ENCODE peak calls at places on chromosomes 12 and 14, in nine cellular contexts. Y, V, X, E, C, R, D, S and A are unnamed samples.
A peak's percentile ranks its signal among the peaks of the same experiment; 100 is the strongest.

GRCh38 chr12:754871-755562 is 2.6 kb downstream of the WNK1 start:
- DNase-seq in V (peak; percentile 81), C (no peak), D (peak; percentile 90), X (peak; percentile 75), S (no peak), Y (no peak), R (no peak), E (no peak), A (peak; percentile 77)

GRCh38 chr14:76280221-76280620 is 95.7 kb upstream of the ESRRB start:
- DNase-seq in S (no peak), X (no peak), C (no peak), Y (no peak), V (no peak), R (no peak), E (no peak), D (no peak), A (no peak)

GRCh38 chr14:74356892-74357575 is 8.8 kb downstream of the VRTN start:
- DNase-seq in E (no peak), C (no peak), S (no peak), V (no peak), R (no peak), Y (no peak), X (no peak), D (no peak), A (no peak)

GRCh38 chr14:74765721-74766120 is 2.6 kb downstream of the YLPM1 start:
- DNase-seq in S (no peak), X (no peak), R (no peak), V (no peak), E (no peak), Y (no peak), D (no peak), C (no peak), A (no peak)

GRCh38 chr12:40405419-40405818 is 180.6 kb downstream of the LRRK2 start:
- DNase-seq in D (no peak), X (no peak), E (no peak), Y (no peak), C (no peak), V (no peak), S (no peak), R (no peak), A (no peak)

GRCh38 chr14:23139874-23140273 is 20.8 kb upstream of the CEBPE start:
- DNase-seq in Y (no peak), C (no peak), X (no peak), E (no peak), S (no peak), D (no peak), R (no peak), V (no peak), A (no peak)

GRCh38 chr12:95200128-95200973 is 16.9 kb downstream of the FGD6 start:
- DNase-seq in R (no peak), D (no peak), E (no peak), X (peak; percentile 54), C (no peak), Y (no peak), S (no peak), V (no peak), A (no peak)

GRCh38 chr12:53474819-53475218 is 22.9 kb downstream of the PCBP2 start:
- DNase-seq in Y (no peak), E (no peak), R (no peak), S (no peak), X (no peak), V (no peak), D (no peak), C (no peak), A (no peak)

GRCh38 chr12:14275886-14276285 is 89.6 kb upstream of the ATF7IP start:
- DNase-seq in E (no peak), X (no peak), V (peak; percentile 71), C (no peak), S (no peak), R (no peak), Y (no peak), D (no peak), A (peak; percentile 49)

GRCh38 chr12:108173892-108174291 is 44.8 kb downstream of the WSCD2 start:
- DNase-seq in Y (no peak), R (no peak), X (no peak), C (no peak), V (no peak), D (no peak), S (no peak), E (no peak), A (no peak)

GRCh38 chr14:69571879-69572633 is 2.6 kb downstream of the CCDC177 start:
- DNase-seq in D (no peak), R (no peak), C (no peak), X (peak; percentile 31), S (no peak), Y (no peak), V (peak; percentile 8), E (no peak), A (peak; percentile 95)

GRCh38 chr12:21169878-21170472 is 39.0 kb downstream of the SLCO1B1 start:
- DNase-seq in D (peak; percentile 54), X (peak; percentile 62), V (peak; percentile 85), R (no peak), C (no peak), S (peak; percentile 2), E (no peak), Y (peak; percentile 14), A (peak; percentile 82)

GRCh38 chr14:80636071-80636470 is 305.5 kb downstream of the CEP128 start:
- DNase-seq in E (no peak), R (no peak), Y (no peak), S (no peak), C (no peak), X (peak; percentile 25), V (peak; percentile 2), D (peak; percentile 36), A (peak; percentile 22)

GRCh38 chr12:24903305-24904088 is 45.4 kb downstream of the BCAT1 start:
- DNase-seq in Y (no peak), S (no peak), V (no peak), X (no peak), E (no peak), C (no peak), D (peak; percentile 47), R (peak; percentile 13), A (no peak)

GRCh38 chr14:33647385-33647786 is 303.5 kb downstream of the EGLN3 start:
- DNase-seq in S (no peak), R (no peak), C (no peak), X (peak; percentile 97), V (peak; percentile 1), D (peak; percentile 97), E (no peak), Y (no peak), A (peak; percentile 2)

GRCh38 chr14:101973356-101973755 is 9.0 kb downstream of the DYNC1H1 start:
- DNase-seq in V (no peak), E (no peak), X (no peak), R (no peak), Y (no peak), D (peak; percentile 62), C (no peak), S (no peak), A (no peak)

GRCh38 chr12:9388379-9388778 is 180.2 kb upstream of the PZP start:
- DNase-seq in C (no peak), D (no peak), V (no peak), Y (no peak), E (no peak), S (no peak), R (no peak), X (no peak), A (no peak)

GRCh38 chr12:103278329-103278728 is 217.4 kb downstream of the C12orf42 start:
- DNase-seq in E (no peak), R (no peak), S (no peak), C (no peak), Y (no peak), X (no peak), D (no peak), V (no peak), A (peak; percentile 53)

GRCh38 chr14:53963491-53964227 is 7.0 kb upstream of the BMP4 start:
- DNase-seq in V (no peak), X (peak; percentile 32), Y (no peak), C (no peak), R (no peak), E (peak; percentile 71), S (no peak), D (peak; percentile 17), A (peak; percentile 91)

GRCh38 chr14:96121660-96122395 is 82.7 kb downstream of the C14orf132 start:
- DNase-seq in R (no peak), C (no peak), V (no peak), E (no peak), X (peak; percentile 24), D (peak; percentile 94), Y (no peak), S (no peak), A (no peak)

GRCh38 chr14:94500264-94500663 is 9.0 kb downstream of the SERPINA12 start:
- DNase-seq in C (no peak), Y (no peak), V (no peak), R (no peak), D (no peak), E (no peak), S (no peak), X (no peak), A (no peak)

GRCh38 chr12:17456486-17456885 is 633.5 kb downstream of the RERGL start:
- DNase-seq in C (no peak), R (no peak), E (no peak), V (no peak), Y (no peak), S (no peak), X (no peak), D (peak; percentile 42), A (no peak)

GRCh38 chr12:63129927-63130326 is 21.1 kb downstream of the AVPR1A start:
- DNase-seq in Y (no peak), S (no peak), E (no peak), D (no peak), X (no peak), C (no peak), R (no peak), V (no peak), A (no peak)

GRCh38 chr14:33408291-33408690 is 469.6 kb downstream of the NPAS3 start:
- DNase-seq in S (no peak), D (no peak), V (no peak), X (no peak), E (no peak), C (no peak), R (no peak), Y (peak; percentile 64), A (no peak)

GRCh38 chr12:69389836-69390235 is 30.3 kb downstream of the YEATS4 start:
- DNase-seq in Y (no peak), D (peak; percentile 30), E (no peak), R (no peak), V (no peak), C (no peak), X (peak; percentile 93), S (no peak), A (no peak)

GRCh38 chr12:3200032-3200617 is 122.9 kb downstream of the TSPAN9 start:
- DNase-seq in C (no peak), V (no peak), X (peak; percentile 50), D (peak; percentile 56), R (no peak), E (no peak), S (no peak), Y (peak; percentile 43), A (peak; percentile 86)

GRCh38 chr14:106185837-106186233 is 659.5 kb downstream of the TMEM121 start:
- DNase-seq in V (peak; percentile 12), C (no peak), S (no peak), D (no peak), E (no peak), X (no peak), Y (no peak), R (no peak), A (no peak)

GRCh38 chr14:41285193-41285748 is 321.4 kb upstream of the LRFN5 start:
- DNase-seq in Y (peak; percentile 89), X (peak; percentile 79), D (peak; percentile 26), V (peak; percentile 47), C (no peak), S (no peak), E (no peak), R (no peak), A (peak; percentile 50)

GRCh38 chr14:57478050-57478449 is 15.6 kb downstream of the CCDC198 start:
- DNase-seq in E (no peak), Y (no peak), D (no peak), C (no peak), V (no peak), R (no peak), X (no peak), S (no peak), A (no peak)

GRCh38 chr12:102567031-102567985 is 86.9 kb upstream of the IGF1 start:
- DNase-seq in C (no peak), D (peak; percentile 90), R (no peak), V (no peak), X (peak; percentile 52), E (no peak), S (no peak), Y (no peak), A (no peak)

GRCh38 chr14:70886421-70887206 is 20.6 kb upstream of the PCNX1 start:
- DNase-seq in X (no peak), E (no peak), S (no peak), Y (no peak), C (no peak), D (no peak), V (peak; percentile 94), R (no peak), A (no peak)